ENCODE peak calls at places on chromosomes 6 and 20, in seven cellular contexts. P is activated CD4-positive, alpha-beta T cell treated with anti-CD3 and anti-CD28 coated beads, Interleukin-2, amount 50 U/mL, for 4 hours; V is kidney glomerular epithelial cell; G is foreskin keratinocyte; Q is CD14-positive monocyte; R is AG10803; D is nephron progenitor cell. I is an unnamed sample.

GRCh38 chr6:139940741-139941712 is 566.6 kb upstream of the CITED2 start:
- DNase-seq in P (no peak), V (no peak), G (no peak), Q (no peak), R (no peak), D (no peak), I (no peak)

GRCh38 chr20:62412194-62413024 is 5.3 kb upstream of the CABLES2 start:
- DNase-seq in P (no peak), V (no peak), G (no peak), Q (no peak), R (no peak), D (no peak), I (no peak)

GRCh38 chr6:17858576-17858975 is 128.9 kb downstream of the KIF13A start:
- DNase-seq in P (no peak), V (no peak), G (no peak), Q (no peak), R (no peak), D (no peak), I (no peak)

GRCh38 chr6:148322704-148323103 is 19.9 kb upstream of the SASH1 start:
- DNase-seq in P (no peak), V (no peak), G (no peak), Q (no peak), R (no peak), D (no peak), I (no peak)

GRCh38 chr6:75204222-75204958 is 1.5 kb downstream of the COL12A1 start:
- DNase-seq in P (no peak), V (peak), G (peak), Q (no peak), R (peak), D (peak), I (peak)

GRCh38 chr6:63272397-63272796 is 47.4 kb downstream of the LGSN start:
- DNase-seq in P (no peak), V (peak), G (peak), Q (no peak), R (peak), D (no peak), I (no peak)

GRCh38 chr6:12092762-12093161 is 80.7 kb downstream of the HIVEP1 start:
- DNase-seq in P (no peak), V (no peak), G (peak), Q (no peak), R (no peak), D (no peak), I (no peak)

GRCh38 chr6:40074292-40075050 is 140.2 kb upstream of the MOCS1 start:
- DNase-seq in P (no peak), V (no peak), G (peak), Q (no peak), R (no peak), D (no peak), I (no peak)

GRCh38 chr6:3825851-3826581 is 23.2 kb upstream of the FAM50B start:
- DNase-seq in P (no peak), V (peak), G (peak), Q (no peak), R (peak), D (no peak), I (peak)

GRCh38 chr6:35062676-35063574 is 78.2 kb downstream of the TCP11 start:
- DNase-seq in P (no peak), V (no peak), G (no peak), Q (no peak), R (no peak), D (no peak), I (no peak)

GRCh38 chr6:85390775-85391174 is 59.1 kb upstream of the NT5E start:
- DNase-seq in P (no peak), V (peak), G (peak), Q (no peak), R (peak), D (no peak), I (no peak)

GRCh38 chr6:126176266-126176665 is 163.6 kb upstream of the CENPW start:
- DNase-seq in P (no peak), V (peak), G (no peak), Q (no peak), R (no peak), D (no peak), I (no peak)

GRCh38 chr6:70844301-70844700 is 112.6 kb downstream of the B3GAT2 start:
- DNase-seq in P (no peak), V (no peak), G (no peak), Q (no peak), R (no peak), D (no peak), I (no peak)

GRCh38 chr6:132491303-132491702 is 21.6 kb downstream of the STX7 start:
- DNase-seq in P (no peak), V (no peak), G (no peak), Q (peak), R (peak), D (no peak), I (no peak)

GRCh38 chr6:66065313-66065712 is 358.3 kb upstream of the EYS start:
- DNase-seq in P (no peak), V (no peak), G (no peak), Q (no peak), R (no peak), D (no peak), I (no peak)

GRCh38 chr6:142902636-142903053 is 42.3 kb downstream of the HIVEP2 start:
- DNase-seq in P (peak), V (peak), G (peak), Q (peak), R (peak), D (no peak), I (no peak)

GRCh38 chr6:2719053-2719375 is 31.7 kb downstream of the MYLK4 start:
- DNase-seq in P (no peak), V (no peak), G (no peak), Q (no peak), R (no peak), D (no peak), I (no peak)

GRCh38 chr6:122869437-122870024 is 80.5 kb downstream of the SMPDL3A start:
- DNase-seq in P (no peak), V (peak), G (peak), Q (no peak), R (peak), D (peak), I (peak)

GRCh38 chr20:37777556-37777955 is 83.7 kb downstream of the CTNNBL1 start:
- DNase-seq in P (no peak), V (no peak), G (no peak), Q (no peak), R (peak), D (no peak), I (peak)